ENCODE peak calls at places on chromosomes 5 and 9, in four cellular contexts. One of them, this sample, is unnamed.

GRCh38 chr5:125002727-125003598 is 256.5 kb upstream of the ZNF608 start:
- DNase-seq in sigmoid colon: no peak
- DNase-seq in Panc1: no peak
- DNase-seq in tibial artery: no peak
- DNase-seq in this sample: no peak

GRCh38 chr5:86979801-86980510 is 287.7 kb upstream of the RASA1 start:
- DNase-seq in tibial artery: no peak
- DNase-seq in sigmoid colon: no peak
- DNase-seq in Panc1: peak; percentile 30
- DNase-seq in this sample: no peak

GRCh38 chr9:93576296-93577044 is at the start of gene PHF2:
- DNase-seq in sigmoid colon: no peak
- DNase-seq in Panc1: no peak
- DNase-seq in tibial artery: no peak
- DNase-seq in this sample: no peak

GRCh38 chr5:54243483-54244080 is 66.8 kb downstream of the ARL15 start:
- DNase-seq in Panc1: no peak
- DNase-seq in tibial artery: no peak
- DNase-seq in sigmoid colon: no peak
- DNase-seq in this sample: no peak

GRCh38 chr5:129771058-129771838 is 23.4 kb downstream of the MINAR2 start:
- DNase-seq in sigmoid colon: no peak
- DNase-seq in Panc1: peak; percentile 50
- DNase-seq in tibial artery: peak; percentile 31
- DNase-seq in this sample: no peak

GRCh38 chr9:83106272-83106671 is 43.3 kb upstream of the RASEF start:
- DNase-seq in tibial artery: no peak
- DNase-seq in Panc1: no peak
- DNase-seq in sigmoid colon: no peak
- DNase-seq in this sample: no peak

GRCh38 chr5:171415115-171415730 is 4.2 kb upstream of the FGF18 start:
- DNase-seq in Panc1: no peak
- DNase-seq in sigmoid colon: no peak
- DNase-seq in tibial artery: no peak
- DNase-seq in this sample: no peak

GRCh38 chr9:37198034-37198718 is 77.8 kb downstream of the ZCCHC7 start:
- DNase-seq in Panc1: no peak
- DNase-seq in sigmoid colon: no peak
- DNase-seq in tibial artery: no peak
- DNase-seq in this sample: no peak

GRCh38 chr5:74318985-74319563 is 321.5 kb downstream of the ENC1 start:
- DNase-seq in tibial artery: no peak
- DNase-seq in Panc1: no peak
- DNase-seq in sigmoid colon: no peak
- DNase-seq in this sample: no peak

GRCh38 chr5:28523887-28524637 is 1485.7 kb upstream of the CDH9 start:
- DNase-seq in sigmoid colon: no peak
- DNase-seq in tibial artery: no peak
- DNase-seq in Panc1: peak; percentile 13
- DNase-seq in this sample: no peak

GRCh38 chr9:33285502-33285901 is 4.8 kb upstream of the NFX1 start:
- DNase-seq in tibial artery: no peak
- DNase-seq in sigmoid colon: no peak
- DNase-seq in Panc1: no peak
- DNase-seq in this sample: no peak

GRCh38 chr5:73019766-73020165 is 63.9 kb downstream of the FCHO2 start:
- DNase-seq in tibial artery: no peak
- DNase-seq in Panc1: no peak
- DNase-seq in sigmoid colon: no peak
- DNase-seq in this sample: no peak

GRCh38 chr9:22244141-22245011 is 202.2 kb upstream of the DMRTA1 start:
- DNase-seq in Panc1: no peak
- DNase-seq in sigmoid colon: no peak
- DNase-seq in tibial artery: no peak
- DNase-seq in this sample: no peak

GRCh38 chr5:157984611-157985010 is 125.7 kb upstream of the CLINT1 start:
- DNase-seq in Panc1: no peak
- DNase-seq in sigmoid colon: no peak
- DNase-seq in tibial artery: no peak
- DNase-seq in this sample: no peak
- H3K9me3 ChIP-seq in Panc1: no peaks in the 10 kb centered on the region
- H3K9me3 ChIP-seq in sigmoid colon: peaks cover 2% of the 10 kb centered on the region
- H3K9me3 ChIP-seq in tibial artery: no peaks in the 10 kb centered on the region
- H3K9me3 ChIP-seq in this sample: no peaks in the 10 kb centered on the region

GRCh38 chr5:90386099-90386710 is 23.4 kb downstream of the CETN3 start:
- DNase-seq in sigmoid colon: no peak
- DNase-seq in Panc1: no peak
- DNase-seq in tibial artery: no peak
- DNase-seq in this sample: no peak

GRCh38 chr5:90381213-90381929 is 28.2 kb downstream of the CETN3 start:
- DNase-seq in Panc1: no peak
- DNase-seq in sigmoid colon: no peak
- DNase-seq in tibial artery: no peak
- DNase-seq in this sample: no peak

GRCh38 chr5:90387508-90387907 is 22.0 kb downstream of the CETN3 start:
- DNase-seq in tibial artery: no peak
- DNase-seq in sigmoid colon: no peak
- DNase-seq in Panc1: no peak
- DNase-seq in this sample: no peak

GRCh38 chr5:90384389-90384788 is 25.2 kb downstream of the CETN3 start:
- DNase-seq in tibial artery: no peak
- DNase-seq in Panc1: no peak
- DNase-seq in sigmoid colon: no peak
- DNase-seq in this sample: no peak

GRCh38 chr5:90383903-90384302 is 25.7 kb downstream of the CETN3 start:
- DNase-seq in tibial artery: no peak
- DNase-seq in Panc1: no peak
- DNase-seq in sigmoid colon: no peak
- DNase-seq in this sample: no peak
- TF ChIP-seq CTCF in tibial artery: no peak
- TF ChIP-seq CTCF in Panc1: no peak
- TF ChIP-seq CTCF in sigmoid colon: no peak
- TF ChIP-seq CTCF in this sample: no peak

GRCh38 chr5:111223086-111223789 is 946 bp upstream of the CAMK4 start:
- DNase-seq in Panc1: no peak
- DNase-seq in tibial artery: no peak
- DNase-seq in sigmoid colon: no peak
- DNase-seq in this sample: no peak

GRCh38 chr5:111224561-111224989 is 391 bp downstream of the CAMK4 start:
- DNase-seq in Panc1: no peak
- DNase-seq in tibial artery: no peak
- DNase-seq in sigmoid colon: no peak
- DNase-seq in this sample: no peak

GRCh38 chr5:111225926-111226325 is 1.7 kb downstream of the CAMK4 start:
- DNase-seq in Panc1: no peak
- DNase-seq in tibial artery: no peak
- DNase-seq in sigmoid colon: no peak
- DNase-seq in this sample: no peak

GRCh38 chr5:111223790-111224560 is at the start of gene CAMK4:
- DNase-seq in sigmoid colon: peak; percentile 85
- DNase-seq in tibial artery: peak; percentile 45
- DNase-seq in Panc1: no peak
- DNase-seq in this sample: peak; percentile 62

DNA sequence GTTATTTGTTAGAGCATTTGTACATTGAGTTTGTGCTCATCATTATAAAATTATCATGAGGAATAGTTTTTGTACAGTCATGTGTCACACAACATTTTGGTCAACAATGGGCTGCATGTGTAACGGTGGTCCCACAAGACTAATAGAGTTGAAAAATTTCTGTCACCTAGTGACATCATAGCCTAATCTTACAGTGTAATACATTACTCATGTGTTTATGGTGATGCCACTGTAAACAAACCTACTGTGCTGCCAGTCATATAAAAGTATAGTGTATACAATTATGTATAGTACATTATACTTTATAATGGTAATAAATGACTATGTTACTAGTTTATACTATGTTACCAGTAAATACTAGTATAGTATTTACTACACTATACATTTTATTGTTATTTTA is 3.0 kb upstream of the CAMK4 start:
- DNase-seq in Panc1: no peak
- DNase-seq in sigmoid colon: no peak
- DNase-seq in tibial artery: no peak
- DNase-seq in this sample: no peak
- H3K9me3 ChIP-seq in Panc1: no peaks in the 10 kb centered on the region
- H3K9me3 ChIP-seq in sigmoid colon: no peaks in the 10 kb centered on the region
- H3K9me3 ChIP-seq in tibial artery: no peaks in the 10 kb centered on the region
- H3K9me3 ChIP-seq in this sample: no peaks in the 10 kb centered on the region

GRCh38 chr9:14031761-14032279 is 282.1 kb downstream of the NFIB start:
- DNase-seq in Panc1: no peak
- DNase-seq in tibial artery: no peak
- DNase-seq in sigmoid colon: no peak
- DNase-seq in this sample: no peak

GRCh38 chr9:14029811-14030210 is 284.1 kb downstream of the NFIB start:
- DNase-seq in tibial artery: no peak
- DNase-seq in Panc1: no peak
- DNase-seq in sigmoid colon: no peak
- DNase-seq in this sample: no peak

GRCh38 chr9:14033067-14033466 is 280.9 kb downstream of the NFIB start:
- DNase-seq in Panc1: no peak
- DNase-seq in tibial artery: no peak
- DNase-seq in sigmoid colon: no peak
- DNase-seq in this sample: no peak

GRCh38 chr9:14030350-14030823 is 283.6 kb downstream of the NFIB start:
- DNase-seq in tibial artery: no peak
- DNase-seq in Panc1: no peak
- DNase-seq in sigmoid colon: no peak
- DNase-seq in this sample: no peak

GRCh38 chr9:14031015-14031414 is 282.9 kb downstream of the NFIB start:
- DNase-seq in tibial artery: peak; percentile 34
- DNase-seq in Panc1: no peak
- DNase-seq in sigmoid colon: peak; percentile 68
- DNase-seq in this sample: peak; percentile 26
- TF ChIP-seq CTCF in tibial artery: no peak
- TF ChIP-seq CTCF in Panc1: no peak
- TF ChIP-seq CTCF in sigmoid colon: no peak
- TF ChIP-seq CTCF in this sample: peak; percentile 43

DNA sequence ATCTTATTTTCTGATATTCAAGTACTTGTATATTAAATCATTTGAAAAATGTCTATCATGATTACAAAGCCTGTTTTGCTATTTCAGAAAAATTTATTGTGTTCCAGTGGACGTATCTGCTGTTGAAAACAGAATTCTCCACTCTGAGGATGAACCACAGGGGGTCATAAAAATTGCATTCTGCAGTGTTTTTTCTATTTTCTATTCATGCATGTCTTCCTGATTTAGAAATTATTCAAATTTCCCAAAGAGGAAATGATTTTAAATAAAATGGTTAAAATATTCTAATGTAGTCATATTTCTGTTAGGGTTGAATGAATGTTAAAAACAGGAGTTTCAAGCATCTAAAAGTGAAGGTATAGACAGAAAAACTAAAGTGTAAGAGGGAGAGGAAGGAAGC is 111.5 kb upstream of the ANKRD55 start:
- DNase-seq in sigmoid colon: no peak
- DNase-seq in Panc1: no peak
- DNase-seq in tibial artery: no peak
- DNase-seq in this sample: no peak
- H3K9me3 ChIP-seq in sigmoid colon: no peaks in the 10 kb centered on the region
- H3K9me3 ChIP-seq in Panc1: no peaks in the 10 kb centered on the region
- H3K9me3 ChIP-seq in tibial artery: no peaks in the 10 kb centered on the region
- H3K9me3 ChIP-seq in this sample: peaks cover 4% of the 10 kb centered on the region

GRCh38 chr5:10528056-10528816 is 35.6 kb upstream of the ANKRD33B start:
- DNase-seq in Panc1: no peak
- DNase-seq in tibial artery: no peak
- DNase-seq in sigmoid colon: no peak
- DNase-seq in this sample: no peak
- TF ChIP-seq CTCF in Panc1: no peak
- TF ChIP-seq CTCF in tibial artery: no peak
- TF ChIP-seq CTCF in sigmoid colon: no peak
- TF ChIP-seq CTCF in this sample: no peak

GRCh38 chr5:180251887-180252286 is 40.0 kb downstream of the MAPK9 start:
- DNase-seq in sigmoid colon: no peak
- DNase-seq in Panc1: no peak
- DNase-seq in tibial artery: no peak
- DNase-seq in this sample: no peak

GRCh38 chr5:180253036-180253824 is 38.7 kb downstream of the MAPK9 start:
- DNase-seq in tibial artery: no peak
- DNase-seq in sigmoid colon: no peak
- DNase-seq in Panc1: no peak
- DNase-seq in this sample: no peak

GRCh38 chr5:180251141-180251540 is 40.7 kb downstream of the MAPK9 start:
- DNase-seq in sigmoid colon: no peak
- DNase-seq in tibial artery: no peak
- DNase-seq in Panc1: no peak
- DNase-seq in this sample: no peak

GRCh38 chr5:180250329-180250728 is 41.3 kb upstream of the RASGEF1C start:
- DNase-seq in tibial artery: no peak
- DNase-seq in Panc1: no peak
- DNase-seq in sigmoid colon: no peak
- DNase-seq in this sample: no peak
- H3K9me3 ChIP-seq in tibial artery: peaks cover 70% of the 10 kb centered on the region
- H3K9me3 ChIP-seq in Panc1: peaks cover 42% of the 10 kb centered on the region
- H3K9me3 ChIP-seq in sigmoid colon: peaks cover 31% of the 10 kb centered on the region
- H3K9me3 ChIP-seq in this sample: peaks cover 100% of the 10 kb centered on the region

GRCh38 chr5:321726-322251 is 275 bp downstream of the AHRR start:
- DNase-seq in Panc1: no peak
- DNase-seq in sigmoid colon: no peak
- DNase-seq in tibial artery: no peak
- DNase-seq in this sample: no peak
- TF ChIP-seq CTCF in Panc1: no peak
- TF ChIP-seq CTCF in sigmoid colon: no peak
- TF ChIP-seq CTCF in tibial artery: no peak
- TF ChIP-seq CTCF in this sample: no peak

GRCh38 chr5:36899860-36900259 is 23.3 kb downstream of the NIPBL start:
- DNase-seq in tibial artery: no peak
- DNase-seq in Panc1: no peak
- DNase-seq in sigmoid colon: no peak
- DNase-seq in this sample: no peak

GRCh38 chr5:36900279-36900678 is 23.7 kb downstream of the NIPBL start:
- DNase-seq in tibial artery: no peak
- DNase-seq in Panc1: no peak
- DNase-seq in sigmoid colon: no peak
- DNase-seq in this sample: no peak

GRCh38 chr5:36904677-36905076 is 28.1 kb downstream of the NIPBL start:
- DNase-seq in tibial artery: no peak
- DNase-seq in sigmoid colon: no peak
- DNase-seq in Panc1: no peak
- DNase-seq in this sample: no peak

GRCh38 chr5:36901856-36902255 is 25.3 kb downstream of the NIPBL start:
- DNase-seq in tibial artery: no peak
- DNase-seq in sigmoid colon: no peak
- DNase-seq in Panc1: no peak
- DNase-seq in this sample: no peak

GRCh38 chr5:36902353-36902752 is 25.8 kb downstream of the NIPBL start:
- DNase-seq in Panc1: no peak
- DNase-seq in sigmoid colon: no peak
- DNase-seq in tibial artery: no peak
- DNase-seq in this sample: no peak
- H3K9me3 ChIP-seq in Panc1: no peaks in the 10 kb centered on the region
- H3K9me3 ChIP-seq in sigmoid colon: no peaks in the 10 kb centered on the region
- H3K9me3 ChIP-seq in tibial artery: no peaks in the 10 kb centered on the region
- H3K9me3 ChIP-seq in this sample: peaks cover 15% of the 10 kb centered on the region

GRCh38 chr5:126808619-126809018 is 31.7 kb downstream of the LMNB1 start:
- DNase-seq in Panc1: no peak
- DNase-seq in tibial artery: no peak
- DNase-seq in sigmoid colon: no peak
- DNase-seq in this sample: no peak
- TF ChIP-seq CTCF in Panc1: peak; percentile 73
- TF ChIP-seq CTCF in tibial artery: peak; percentile 45
- TF ChIP-seq CTCF in sigmoid colon: no peak
- TF ChIP-seq CTCF in this sample: peak; percentile 59